ENCODE peak calls at places on chromosomes 3 and 15, in eight cellular contexts. E is uterus, D is K562, Z is stomach, P is body of pancreas, Y is right lobe of liver, I is A549, X is ovary. W is an unnamed sample.

GRCh38 chr3:13502791-13503060 is 22.6 kb downstream of the HDAC11 start:
- DNase-seq in E (no peak), D (no peak), Z (no peak), P (no peak), Y (no peak), I (no peak), X (no peak), W (no peak)

GRCh38 chr3:46725663-46726314 is 8.1 kb upstream of the PRSS50 start:
- DNase-seq in E (no peak), D (no peak), Z (peak; percentile 27), P (no peak), Y (no peak), I (no peak), X (peak; percentile 14), W (no peak)

GRCh38 chr15:60442763-60443162 is 36.2 kb downstream of the ICE2 start:
- DNase-seq in E (no peak), D (no peak), Z (no peak), P (no peak), Y (no peak), I (no peak), X (no peak), W (no peak)

GRCh38 chr3:21310891-21311290 is 440.1 kb downstream of the ZNF385D start:
- DNase-seq in E (no peak), D (no peak), Z (no peak), P (no peak), Y (no peak), I (no peak), X (no peak), W (no peak)

GRCh38 chr15:83943849-83944404 is 290.0 kb downstream of the ADAMTSL3 start:
- DNase-seq in E (no peak), D (no peak), Z (no peak), P (no peak), Y (no peak), I (no peak), X (no peak), W (no peak)

GRCh38 chr3:26920579-26920978 is 298.0 kb downstream of the LRRC3B start:
- DNase-seq in E (no peak), D (no peak), Z (no peak), P (no peak), Y (no peak), I (no peak), X (no peak), W (no peak)

GRCh38 chr3:47661121-47661752 is 82.6 kb upstream of the CSPG5 start:
- DNase-seq in E (peak; percentile 20), D (peak; percentile 31), Z (no peak), P (peak; percentile 79), Y (no peak), I (peak; percentile 23), X (peak; percentile 17), W (peak; percentile 16)

GRCh38 chr3:99817047-99817436 is 620 bp upstream of the CMSS1 start:
- DNase-seq in E (no peak), D (peak; percentile 25), Z (no peak), P (peak; percentile 20), Y (no peak), I (no peak), X (peak; percentile 20), W (peak; percentile 30)

GRCh38 chr15:32722126-32722525 is 4.3 kb downstream of the GREM1 start:
- DNase-seq in E (no peak), D (no peak), Z (no peak), P (no peak), Y (no peak), I (no peak), X (no peak), W (no peak)

GRCh38 chr3:126450744-126451143 is 24.9 kb downstream of the ZXDC start:
- DNase-seq in E (no peak), D (no peak), Z (no peak), P (no peak), Y (no peak), I (no peak), X (no peak), W (no peak)

GRCh38 chr15:83270176-83270575 is 14.3 kb downstream of the BNC1 start:
- DNase-seq in E (no peak), D (no peak), Z (no peak), P (no peak), Y (no peak), I (no peak), X (no peak), W (no peak)

GRCh38 chr3:152382312-152383135 is 113.8 kb downstream of the MBNL1 start:
- DNase-seq in E (no peak), D (no peak), Z (no peak), P (no peak), Y (no peak), I (no peak), X (no peak), W (no peak)

GRCh38 chr3:133930341-133930933 is 34.8 kb upstream of the RAB6B start:
- DNase-seq in E (no peak), D (peak; percentile 30), Z (no peak), P (no peak), Y (no peak), I (peak; percentile 58), X (no peak), W (peak; percentile 20)

GRCh38 chr15:51924146-51925068 is 47.2 kb downstream of the LEO1 start:
- DNase-seq in E (no peak), D (no peak), Z (peak; percentile 32), P (no peak), Y (no peak), I (no peak), X (no peak), W (no peak)

GRCh38 chr3:185866995-185867394 is 42.2 kb upstream of the IGF2BP2 start:
- DNase-seq in E (no peak), D (no peak), Z (no peak), P (no peak), Y (no peak), I (no peak), X (no peak), W (no peak)

GRCh38 chr3:23811117-23811487 is 5.3 kb downstream of the UBE2E1 start:
- DNase-seq in E (no peak), D (no peak), Z (no peak), P (peak; percentile 32), Y (no peak), I (no peak), X (no peak), W (no peak)
- TF ChIP-seq POLR2A in E (no peak), D (no peak), Z (no peak), P (no peak), Y (no peak), I (no peak), X (no peak), W (no peak)

GRCh38 chr3:189563841-189564563 is 67.2 kb upstream of the TP63 start:
- DNase-seq in E (no peak), D (no peak), Z (no peak), P (no peak), Y (no peak), I (peak; percentile 29), X (no peak), W (no peak)
- TF ChIP-seq POLR2A in E (no peak), D (no peak), Z (no peak), P (no peak), Y (no peak), I (no peak), X (no peak), W (no peak)

GRCh38 chr3:15256861-15257341 is 50.9 kb downstream of the CAPN7 start:
- DNase-seq in E (no peak), D (no peak), Z (no peak), P (no peak), Y (no peak), I (no peak), X (no peak), W (no peak)
- TF ChIP-seq POLR2A in E (no peak), D (peak; percentile 10), Z (no peak), P (no peak), Y (no peak), I (no peak), X (no peak), W (no peak)

GRCh38 chr15:41291065-41291631 is 41.2 kb downstream of the OIP5 start:
- DNase-seq in E (no peak), D (no peak), Z (no peak), P (no peak), Y (no peak), I (no peak), X (no peak), W (no peak)
- TF ChIP-seq POLR2A in E (no peak), D (no peak), Z (no peak), P (no peak), Y (no peak), I (no peak), X (no peak), W (no peak)

GRCh38 chr15:45167631-45168205 is 20.0 kb downstream of the SHF start:
- DNase-seq in E (no peak), D (no peak), Z (no peak), P (no peak), Y (no peak), I (no peak), X (no peak), W (no peak)

GRCh38 chr15:45165536-45165935 is 22.2 kb downstream of the SHF start:
- DNase-seq in E (no peak), D (no peak), Z (no peak), P (no peak), Y (no peak), I (no peak), X (no peak), W (no peak)

GRCh38 chr15:45168286-45168685 is 19.5 kb downstream of the SHF start:
- DNase-seq in E (no peak), D (no peak), Z (no peak), P (no peak), Y (no peak), I (no peak), X (no peak), W (no peak)

GRCh38 chr15:45168751-45169551 is 18.8 kb downstream of the SHF start:
- DNase-seq in E (no peak), D (peak; percentile 50), Z (no peak), P (no peak), Y (no peak), I (no peak), X (no peak), W (no peak)

GRCh38 chr15:45166792-45167630 is 20.8 kb downstream of the SHF start:
- DNase-seq in E (peak; percentile 89), D (peak; percentile 87), Z (peak; percentile 83), P (peak; percentile 87), Y (peak; percentile 88), I (peak; percentile 80), X (peak; percentile 92), W (peak; percentile 87)
- TF ChIP-seq POLR2A in E (peak; percentile 48), D (peak; percentile 71), Z (no peak), P (peak; percentile 19), Y (peak; percentile 60), I (peak; percentile 26), X (peak; percentile 30), W (peak; percentile 46)

DNA sequence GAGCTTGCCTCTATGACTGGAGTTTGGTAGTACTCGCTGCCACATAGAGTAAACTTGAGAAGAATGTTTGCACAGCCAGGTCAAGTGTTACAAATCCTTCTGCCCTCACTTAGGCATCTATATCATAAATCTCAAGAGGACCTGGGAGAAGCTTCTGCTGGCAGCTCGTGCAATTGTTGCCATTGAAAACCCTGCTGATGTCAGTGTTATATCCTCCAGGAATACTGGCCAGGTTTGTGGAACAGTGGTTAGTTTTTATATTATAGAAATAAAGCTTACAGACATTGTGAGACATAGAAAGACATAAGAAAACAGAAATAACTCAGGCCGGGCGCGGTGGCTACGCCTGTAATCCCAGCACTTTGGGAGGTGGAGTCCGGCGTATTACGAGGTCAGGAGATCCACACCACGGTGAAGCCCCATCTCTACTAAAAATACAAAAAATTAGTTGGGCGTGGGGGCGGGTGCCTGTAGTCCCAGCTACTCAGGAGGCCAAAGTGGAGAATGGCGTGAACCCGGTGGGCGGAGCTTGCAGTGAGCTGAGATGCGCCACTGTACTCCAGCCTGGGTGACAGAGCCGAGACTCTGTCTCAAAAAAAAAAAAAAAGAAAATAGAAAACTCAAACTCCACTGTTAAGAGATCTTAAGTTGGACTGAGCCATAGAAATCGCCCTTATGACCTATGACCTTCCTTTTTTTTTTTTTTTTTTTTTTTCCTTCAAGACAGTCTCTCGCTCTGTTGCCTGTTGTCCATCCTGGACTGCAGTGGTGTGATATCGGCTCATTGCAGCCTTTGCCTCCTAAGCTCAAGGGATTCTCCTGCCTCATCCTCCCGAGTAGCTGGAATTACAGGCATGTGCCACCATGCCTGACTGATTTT is 2.2 kb downstream of the RPSA start:
- DNase-seq in E (no peak), D (no peak), Z (no peak), P (peak; percentile 19), Y (no peak), I (no peak), X (no peak), W (no peak)
- TF ChIP-seq POLR2A in E (no peak), D (peak; percentile 42), Z (no peak), P (no peak), Y (no peak), I (no peak), X (no peak), W (no peak)